ENCODE peak calls at places on chromosomes 4 and X, in six cellular contexts. X is AG04450; O is choroid plexus epithelial cell; Q is CD4-positive, alpha-beta memory T cell; Z is Ammon's horn; R is ascending aorta. W is an unnamed sample.

GRCh38 chrX:11629593-11630211 is 36.0 kb downstream of the ARHGAP6 start:
- DNase-seq in X (peak; percentile 8), O (peak; percentile 80), Q (no peak), Z (no peak), R (peak; percentile 75), W (no peak)

GRCh38 chrX:130631011-130631410 is 229.2 kb downstream of the RBMX2 start:
- DNase-seq in X (no peak), O (no peak), Q (no peak), Z (no peak), R (no peak), W (no peak)

GRCh38 chr4:112817933-112818921 is 181.3 kb downstream of the LARP7 start:
- DNase-seq in X (peak; percentile 56), O (peak; percentile 94), Q (no peak), Z (peak; percentile 96), R (peak; percentile 88), W (no peak)

GRCh38 chr4:75434105-75434504 is 80.1 kb downstream of the RCHY1 start:
- DNase-seq in X (no peak), O (no peak), Q (no peak), Z (no peak), R (no peak), W (no peak)

GRCh38 chrX:131816551-131817136 is 206.5 kb upstream of the STK26 start:
- DNase-seq in X (no peak), O (no peak), Q (peak; percentile 93), Z (peak; percentile 69), R (peak; percentile 91), W (peak; percentile 14)

GRCh38 chrX:56343231-56343630 is 111.1 kb downstream of the KLF8 start:
- DNase-seq in X (no peak), O (no peak), Q (no peak), Z (no peak), R (no peak), W (no peak)

GRCh38 chr4:98284640-98285046 is 23.5 kb downstream of the RAP1GDS1 start:
- DNase-seq in X (no peak), O (no peak), Q (no peak), Z (no peak), R (no peak), W (no peak)

GRCh38 chrX:9566150-9566621 is 101.3 kb downstream of the TBL1X start:
- DNase-seq in X (peak; percentile 45), O (peak; percentile 87), Q (peak; percentile 7), Z (peak; percentile 70), R (peak; percentile 79), W (no peak)

GRCh38 chr4:159401791-159402380 is 299.0 kb downstream of the RAPGEF2 start:
- DNase-seq in X (peak; percentile 67), O (peak; percentile 97), Q (no peak), Z (no peak), R (no peak), W (no peak)

GRCh38 chr4:142480244-142480643 is 365.9 kb downstream of the INPP4B start:
- DNase-seq in X (no peak), O (peak; percentile 47), Q (no peak), Z (no peak), R (no peak), W (no peak)

GRCh38 chr4:169103966-169104412 is 93.9 kb upstream of the CBR4 start:
- DNase-seq in X (no peak), O (peak; percentile 31), Q (no peak), Z (peak; percentile 37), R (no peak), W (no peak)

W was measured in esophagus squamous epithelium.